ENCODE peak calls at places on chromosomes 2 and 18, in five cellular contexts. E is HCT116, S is hepatocyte, U is psoas muscle, N is A549. H is an unnamed sample.

GRCh38 chr2:130864830-130865229 is 28.1 kb downstream of the ARHGEF4 start:
- DNase-seq in U (no peak), S (peak; percentile 62), E (peak; percentile 50), N (no peak), H (peak; percentile 67)

GRCh38 chr2:41966431-41966893 is 81.4 kb upstream of the PKDCC start:
- DNase-seq in E (no peak), S (peak; percentile 69), N (peak; percentile 79), U (peak; percentile 92), H (no peak)

GRCh38 chr2:39334529-39334928 is 90.8 kb upstream of the CDKL4 start:
- DNase-seq in U (no peak), N (no peak), S (no peak), E (no peak), H (no peak)

GRCh38 chr2:207224814-207225482 is 59.2 kb upstream of the KLF7 start:
- DNase-seq in U (no peak), N (no peak), E (no peak), S (no peak), H (no peak)

GRCh38 chr18:452801-453200 is 47.7 kb downstream of the COLEC12 start:
- DNase-seq in U (no peak), E (no peak), N (no peak), S (no peak), H (no peak)

GRCh38 chr2:189298038-189298437 is 118.5 kb upstream of the COL5A2 start:
- DNase-seq in S (no peak), U (no peak), E (no peak), N (no peak), H (no peak)

GRCh38 chr18:9068346-9068745 is 34.2 kb upstream of the NDUFV2 start:
- DNase-seq in S (peak; percentile 52), U (no peak), E (no peak), N (no peak), H (no peak)

GRCh38 chr18:63339920-63340484 is 20.4 kb upstream of the BCL2 start:
- DNase-seq in E (peak; percentile 10), U (no peak), S (peak; percentile 67), N (no peak), H (no peak)

GRCh38 chr2:25700221-25700660 is 26.9 kb upstream of the DTNB start:
- DNase-seq in N (peak; percentile 55), U (no peak), E (peak; percentile 52), S (peak; percentile 70), H (peak; percentile 5)

GRCh38 chr2:138752231-138752956 is 27.8 kb downstream of the NXPH2 start:
- DNase-seq in N (no peak), S (peak; percentile 9), E (peak; percentile 35), U (no peak), H (no peak)

GRCh38 chr18:46237891-46238290 is 133.7 kb downstream of the HAUS1 start:
- DNase-seq in S (no peak), U (no peak), E (no peak), N (no peak), H (no peak)

GRCh38 chr2:174153757-174154680 is 94.3 kb downstream of the OLA1 start:
- DNase-seq in E (no peak), U (no peak), S (peak; percentile 6), N (no peak), H (no peak)

GRCh38 chr2:160194351-160194750 is 5.7 kb downstream of the ITGB6 start:
- DNase-seq in S (no peak), N (no peak), U (no peak), E (no peak), H (no peak)

GRCh38 chr2:27370816-27371620 is 602 bp downstream of the SNX17 start:
- DNase-seq in U (peak; percentile 43), S (peak; percentile 58), E (no peak), N (peak; percentile 29), H (no peak)

GRCh38 chr2:215532844-215533243 is 97.0 kb upstream of the FN1 start:
- DNase-seq in U (no peak), S (no peak), N (no peak), E (no peak), H (no peak)

GRCh38 chr2:136295168-136295567 is 177.2 kb upstream of the CXCR4 start:
- DNase-seq in U (no peak), S (no peak), N (no peak), E (no peak), H (no peak)

GRCh38 chr2:233331536-233331935 is 22.8 kb upstream of the DGKD start:
- DNase-seq in E (no peak), U (peak; percentile 35), S (no peak), N (no peak), H (peak; percentile 68)

GRCh38 chr2:97751752-97752151 is 38.4 kb downstream of the ZAP70 start:
- DNase-seq in S (no peak), N (no peak), U (no peak), E (no peak), H (no peak)

GRCh38 chr2:138239902-138240595 is 261.5 kb upstream of the SPOPL start:
- DNase-seq in U (no peak), S (no peak), N (no peak), E (no peak), H (no peak)

GRCh38 chr18:11747731-11748130 is 58.7 kb downstream of the GNAL start:
- DNase-seq in E (no peak), S (no peak), U (no peak), N (no peak), H (no peak)

GRCh38 chr18:711330-711692 is 1.1 kb downstream of the ENOSF1 start:
- DNase-seq in U (no peak), N (no peak), E (no peak), S (no peak), H (no peak)

GRCh38 chr2:159549234-159549633 is 67.1 kb downstream of the BAZ2B start:
- DNase-seq in U (no peak), S (no peak), N (no peak), E (no peak), H (no peak)

GRCh38 chr2:239329972-239330572 is 70.7 kb downstream of the HDAC4 start:
- DNase-seq in S (no peak), N (no peak), E (no peak), U (peak; percentile 58), H (no peak)

GRCh38 chr2:239329284-239329971 is 71.4 kb downstream of the HDAC4 start:
- DNase-seq in U (peak; percentile 70), S (no peak), E (no peak), N (no peak), H (no peak)

GRCh38 chr2:239327536-239328305 is 73.1 kb downstream of the HDAC4 start:
- DNase-seq in U (no peak), E (no peak), S (no peak), N (no peak), H (no peak)

GRCh38 chr2:239326831-239327535 is 73.8 kb downstream of the HDAC4 start:
- DNase-seq in S (no peak), U (peak; percentile 56), N (no peak), E (no peak), H (peak; percentile 39)

DNA sequence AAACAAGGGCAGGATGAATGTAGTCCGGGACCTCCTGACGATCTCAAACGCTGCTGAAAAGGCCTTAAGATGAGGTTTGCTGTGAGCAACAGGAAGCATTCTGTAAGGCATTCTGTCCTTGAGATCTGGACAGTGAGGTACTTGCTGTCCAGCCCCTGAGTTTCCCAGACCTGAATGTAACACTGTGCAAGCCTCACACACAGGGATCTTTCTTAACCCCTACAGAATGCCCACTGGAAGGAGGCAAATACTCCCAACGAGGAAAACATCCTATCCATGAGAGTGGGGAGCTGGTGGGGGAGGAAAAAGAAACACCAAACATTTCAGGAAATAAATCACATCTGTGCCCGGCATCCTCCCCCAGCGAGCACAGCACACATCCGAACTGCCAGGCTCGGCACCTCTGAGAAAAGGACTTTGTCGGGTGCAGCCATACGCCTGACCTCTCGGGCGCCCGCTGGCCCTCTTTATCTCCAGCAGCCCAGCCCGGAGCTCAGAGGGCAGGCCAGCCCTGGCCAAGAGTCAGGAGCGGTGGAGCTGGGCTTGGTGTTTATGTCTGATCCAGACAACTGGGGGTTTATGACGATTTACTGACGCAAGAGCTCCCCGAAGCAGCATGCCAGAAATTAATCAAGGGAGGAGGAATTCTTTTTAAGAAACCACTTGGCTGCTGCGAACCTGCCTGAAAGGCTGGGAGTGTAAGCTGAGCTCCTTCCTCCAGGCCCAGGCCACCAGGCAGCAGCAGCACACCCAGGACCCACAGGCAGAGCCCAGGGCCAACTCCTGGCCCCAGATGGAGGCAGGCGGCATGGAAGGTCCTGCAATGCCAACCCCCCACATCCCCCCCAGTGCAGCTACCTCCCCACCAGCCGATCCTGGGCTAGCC is 72.3 kb downstream of the HDAC4 start:
- DNase-seq in N (no peak), U (peak; percentile 84), S (peak; percentile 76), E (no peak), H (no peak)
- H3K4me1 ChIP-seq in N (no peaks in the 10 kb centered on the region), U (peaks cover 55% of the 10 kb centered on the region), S (peaks cover 54% of the 10 kb centered on the region), E (peaks cover 14% of the 10 kb centered on the region), H (peaks cover 13% of the 10 kb centered on the region)

GRCh38 chr2:122539920-122540319 is 784.5 kb downstream of the TSN start:
- DNase-seq in E (no peak), U (no peak), N (no peak), S (no peak), H (no peak)
- H3K4me3 ChIP-seq in E (no peak overlapping the region), U (no peak overlapping the region), N (no peak overlapping the region), S (no peak overlapping the region), H (no peak overlapping the region)

GRCh38 chr2:177596866-177597265 is 204.3 kb downstream of the AGPS start:
- DNase-seq in S (no peak), N (no peak), U (no peak), E (no peak), H (no peak)

GRCh38 chr2:177595126-177595525 is 202.6 kb downstream of the AGPS start:
- DNase-seq in N (no peak), E (no peak), U (no peak), S (no peak), H (no peak)

GRCh38 chr2:177592945-177593344 is 200.4 kb downstream of the AGPS start:
- DNase-seq in U (no peak), N (no peak), S (no peak), E (no peak), H (no peak)

GRCh38 chr2:177592397-177592796 is 199.8 kb downstream of the AGPS start:
- DNase-seq in S (no peak), E (no peak), U (no peak), N (no peak), H (no peak)

DNA sequence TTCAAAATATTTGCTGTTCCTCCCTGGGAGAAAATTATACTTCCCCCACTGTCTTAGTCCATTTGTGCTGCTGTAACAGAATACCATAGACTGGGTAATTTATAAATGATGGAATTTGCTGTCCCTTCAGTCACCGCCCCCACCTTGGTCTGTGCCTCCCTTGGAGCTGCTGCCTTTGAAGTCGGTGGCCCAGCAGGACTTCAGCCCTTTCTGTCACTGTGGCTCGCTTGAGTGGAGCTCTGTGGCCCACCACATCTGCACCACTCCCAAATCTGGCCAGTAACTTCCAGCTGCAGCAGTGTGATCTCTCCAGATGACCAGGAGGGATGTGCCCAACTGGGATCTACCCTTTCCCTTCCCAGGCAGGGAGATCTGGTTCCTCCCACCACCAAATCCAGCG is 200.9 kb downstream of the AGPS start:
- DNase-seq in U (no peak), S (no peak), E (no peak), N (no peak), H (no peak)
- H3K4me1 ChIP-seq in U (peaks cover 8% of the 10 kb centered on the region), S (peaks cover 6% of the 10 kb centered on the region), E (no peaks in the 10 kb centered on the region), N (no peaks in the 10 kb centered on the region), H (no peaks in the 10 kb centered on the region)

GRCh38 chr18:10526211-10526949 is 553 bp downstream of the NAPG start:
- DNase-seq in U (peak; percentile 77), N (peak; percentile 35), E (no peak), S (peak; percentile 79), H (peak; percentile 86)

GRCh38 chr18:10522574-10522973 is 3.3 kb upstream of the NAPG start:
- DNase-seq in S (no peak), U (no peak), N (no peak), E (no peak), H (no peak)

GRCh38 chr18:10523544-10523943 is 2.3 kb upstream of the NAPG start:
- DNase-seq in S (no peak), E (no peak), U (no peak), N (no peak), H (no peak)

GRCh38 chr18:10525563-10526210 is at the start of gene NAPG:
- DNase-seq in U (peak; percentile 93), N (peak; percentile 83), S (peak; percentile 96), E (peak; percentile 83), H (peak; percentile 96)

GRCh38 chr18:10524507-10525425 is 1.1 kb upstream of the NAPG start:
- DNase-seq in E (no peak), S (no peak), N (no peak), U (no peak), H (no peak)
- H3K4me3 ChIP-seq in E (peak overlapping the region; percentile 95), S (no peak overlapping the region), N (no peak overlapping the region), U (peak overlapping the region; percentile 91), H (peak overlapping the region; percentile 63)